ENCODE peak calls at places on chromosomes 12 and 14, in six cellular contexts. H, D, B, E, I and L are unnamed samples.

GRCh38 chr12:127162902-127163301 is 1104.1 kb upstream of the TMEM132C start:
- DNase-seq in D (peak), H (no peak), B (peak), I (no peak), E (no peak), L (peak)

GRCh38 chr12:31687101-31687527 is 27.6 kb downstream of the ETFBKMT start:
- DNase-seq in B (no peak), D (no peak), H (no peak), E (no peak), I (no peak), L (no peak)

GRCh38 chr14:88281447-88281846 is 41.6 kb downstream of the KCNK10 start:
- DNase-seq in I (no peak), H (no peak), D (no peak), E (no peak), B (no peak), L (no peak)

GRCh38 chr14:100018482-100018881 is 46.7 kb upstream of the EVL start:
- DNase-seq in I (no peak), D (peak), B (peak), H (no peak), E (no peak), L (no peak)

GRCh38 chr14:72256055-72256454 is 323.8 kb downstream of the RGS6 start:
- DNase-seq in D (no peak), E (no peak), I (no peak), B (no peak), H (no peak), L (no peak)

GRCh38 chr12:24083787-24084186 is 134.3 kb upstream of the SOX5 start:
- DNase-seq in B (no peak), E (no peak), I (no peak), D (no peak), H (no peak), L (no peak)

GRCh38 chr12:100681074-100681473 is 107.6 kb downstream of the GAS2L3 start:
- DNase-seq in H (no peak), I (no peak), D (no peak), B (no peak), E (no peak), L (no peak)

GRCh38 chr12:66132408-66132807 is 1.9 kb upstream of the LLPH start:
- DNase-seq in E (no peak), H (no peak), D (peak), I (no peak), B (peak), L (peak)

GRCh38 chr12:76250256-76250655 is 98.0 kb downstream of the BBS10 start:
- DNase-seq in E (no peak), B (no peak), I (no peak), H (no peak), D (no peak), L (no peak)

GRCh38 chr12:92363295-92364146 is 217.9 kb upstream of the BTG1 start:
- DNase-seq in D (peak), E (no peak), I (no peak), H (no peak), B (no peak), L (peak)

GRCh38 chr12:128613821-128614220 is 209.9 kb downstream of the SLC15A4 start:
- DNase-seq in E (peak), B (peak), H (peak), D (no peak), I (no peak), L (no peak)

GRCh38 chr12:48824112-48824511 is 5.8 kb downstream of the CACNB3 start:
- DNase-seq in E (no peak), I (no peak), H (no peak), D (no peak), B (no peak), L (no peak)

GRCh38 chr12:90908465-90908864 is 46.5 kb downstream of the CCER1 start:
- DNase-seq in I (no peak), H (no peak), D (peak), E (no peak), B (peak), L (peak)

GRCh38 chr14:77616133-77616453 is 344 bp downstream of the SPTLC2 start:
- DNase-seq in E (no peak), I (no peak), B (no peak), H (no peak), D (no peak), L (no peak)

GRCh38 chr14:104199266-104199665 is 60.9 kb downstream of the KIF26A start:
- DNase-seq in I (no peak), D (no peak), B (no peak), H (no peak), E (no peak), L (no peak)

GRCh38 chr12:72673853-72674252 is 401.7 kb downstream of the TRHDE start:
- DNase-seq in I (no peak), B (no peak), H (no peak), E (no peak), D (no peak), L (no peak)

GRCh38 chr12:101670007-101670671 is 27.3 kb upstream of the CHPT1 start:
- DNase-seq in B (peak), I (no peak), E (peak), D (peak), H (no peak), L (peak)

GRCh38 chr12:57240926-57241555 is 9.9 kb downstream of the STAC3 start:
- DNase-seq in I (no peak), E (peak), B (peak), H (no peak), D (peak), L (no peak)

GRCh38 chr12:49470986-49471385 is 67.8 kb upstream of the KCNH3 start:
- DNase-seq in E (no peak), B (no peak), H (no peak), D (no peak), I (no peak), L (no peak)

GRCh38 chr12:131723532-131723931 is 12.6 kb downstream of the SFSWAP start:
- DNase-seq in E (no peak), H (no peak), B (no peak), D (no peak), I (no peak), L (no peak)

GRCh38 chr12:42798811-42799438 is 209.4 kb upstream of the PRICKLE1 start:
- DNase-seq in I (no peak), H (no peak), D (peak), E (no peak), B (no peak), L (peak)

GRCh38 chr14:24259282-24260025 is 3.5 kb downstream of the TGM1 start:
- DNase-seq in B (no peak), D (peak), E (no peak), H (no peak), I (no peak), L (no peak)

GRCh38 chr14:54338696-54339317 is 58.0 kb upstream of the CDKN3 start:
- DNase-seq in B (peak), H (peak), I (no peak), D (peak), E (peak), L (peak)

GRCh38 chr12:96237465-96238077 is 43.4 kb downstream of the ELK3 start:
- DNase-seq in D (peak), I (peak), E (peak), B (no peak), H (no peak), L (no peak)

GRCh38 chr12:131114942-131115584 is 161.4 kb downstream of the ADGRD1 start:
- DNase-seq in E (no peak), H (no peak), B (no peak), I (no peak), D (no peak), L (peak)

GRCh38 chr12:77772606-77773298 is 57.9 kb upstream of the NAV3 start:
- DNase-seq in B (no peak), E (no peak), H (no peak), I (no peak), D (no peak), L (no peak)

GRCh38 chr14:52117433-52117832 is 48.6 kb upstream of the NID2 start:
- DNase-seq in D (peak), I (no peak), H (no peak), E (no peak), B (no peak), L (no peak)

GRCh38 chr12:98509063-98509462 is 6.3 kb upstream of the TMPO start:
- DNase-seq in H (no peak), I (no peak), E (no peak), B (no peak), D (no peak), L (no peak)

GRCh38 chr14:59097681-59098080 is 90.8 kb upstream of the DAAM1 start:
- DNase-seq in I (no peak), B (peak), H (no peak), E (no peak), D (no peak), L (peak)

GRCh38 chr12:87439990-87440827 is 589.0 kb downstream of the C12orf50 start:
- DNase-seq in I (no peak), B (peak), H (no peak), E (no peak), D (peak), L (peak)

GRCh38 chr12:113697646-113698504 is 226.2 kb upstream of the LHX5 start:
- DNase-seq in I (no peak), E (no peak), D (no peak), B (no peak), H (no peak), L (no peak)

GRCh38 chr14:100662850-100663527 is 63.7 kb upstream of the DLK1 start:
- DNase-seq in E (peak), D (peak), H (peak), I (peak), B (peak), L (peak)

GRCh38 chr14:67971627-67972625 is 152.3 kb downstream of the RAD51B start:
- DNase-seq in D (no peak), E (no peak), H (no peak), B (peak), I (no peak), L (no peak)

GRCh38 chr12:100404769-100405407 is 48.0 kb downstream of the SLC17A8 start:
- DNase-seq in D (peak), E (peak), B (peak), I (no peak), H (no peak), L (peak)

GRCh38 chr14:55430024-55430690 is 10.3 kb downstream of the TBPL2 start:
- DNase-seq in I (no peak), B (peak), E (peak), H (no peak), D (peak), L (peak)

GRCh38 chr12:7555752-7556151 is 52.2 kb upstream of the CD163 start:
- DNase-seq in B (no peak), I (no peak), E (no peak), H (no peak), D (peak), L (peak)

GRCh38 chr14:32561520-32561919 is 232.4 kb downstream of the AKAP6 start:
- DNase-seq in E (no peak), D (no peak), H (no peak), I (no peak), B (peak), L (peak)